ENCODE peak calls at places on chromosomes 2 and 18, in six cellular contexts. O, D, M, K, F and P are unnamed samples.

GRCh38 chr2:110869472-110870446 is 137.4 kb downstream of the ACOXL start:
- DNase-seq in O (no peak), D (peak), M (peak), K (peak), F (no peak), P (peak)

GRCh38 chr2:101305492-101306123 is 2.9 kb downstream of the RNF149 start:
- DNase-seq in O (no peak), D (peak), M (peak), K (peak), F (no peak), P (no peak)

GRCh38 chr2:171347591-171348032 is 86.2 kb downstream of the METTL8 start:
- DNase-seq in O (no peak), D (peak), M (peak), K (peak), F (no peak), P (peak)

GRCh38 chr2:16093639-16094447 is 153.5 kb downstream of the MYCN start:
- DNase-seq in O (peak), D (no peak), M (no peak), K (peak), F (no peak), P (peak)

GRCh38 chr18:50706199-50706598 is 113.6 kb downstream of the MRO start:
- DNase-seq in O (no peak), D (no peak), M (no peak), K (no peak), F (no peak), P (no peak)

GRCh38 chr2:23268467-23269263 is 116.3 kb upstream of the KLHL29 start:
- DNase-seq in O (no peak), D (no peak), M (no peak), K (peak), F (no peak), P (peak)

GRCh38 chr18:55497825-55498403 is 90.1 kb downstream of the TCF4 start:
- DNase-seq in O (no peak), D (no peak), M (no peak), K (no peak), F (no peak), P (no peak)

GRCh38 chr2:58512878-58513277 is 271.8 kb upstream of the FANCL start:
- DNase-seq in O (no peak), D (no peak), M (no peak), K (no peak), F (no peak), P (no peak)

GRCh38 chr18:23723121-23723520 is 33.9 kb downstream of the LAMA3 start:
- DNase-seq in O (no peak), D (no peak), M (peak), K (no peak), F (no peak), P (no peak)

GRCh38 chr2:71100195-71100964 is 29.6 kb downstream of the MCEE start:
- DNase-seq in O (peak), D (peak), M (peak), K (peak), F (no peak), P (peak)

GRCh38 chr2:205017381-205017780 is 472.1 kb downstream of the PARD3B start:
- DNase-seq in O (no peak), D (no peak), M (no peak), K (no peak), F (no peak), P (no peak)

GRCh38 chr2:22455086-22455485 is 929.9 kb upstream of the KLHL29 start:
- DNase-seq in O (no peak), D (no peak), M (no peak), K (no peak), F (no peak), P (no peak)

GRCh38 chr2:41207578-41207977 is 755.7 kb upstream of the SLC8A1 start:
- DNase-seq in O (no peak), D (no peak), M (no peak), K (peak), F (no peak), P (peak)